ENCODE peak calls at places on chromosomes 4 and X, in five cellular contexts. One of them, this sample, is unnamed.
A peak's percentile ranks its signal among the peaks of the same experiment; 100 is the strongest.

GRCh38 chr4:122963222-122963621 is 40.8 kb upstream of the NUDT6 start:
- DNase-seq in HCT116: no peak
- DNase-seq in suprapubic skin: no peak
- DNase-seq in breast epithelium: no peak
- DNase-seq in stomach: no peak
- DNase-seq in this sample: no peak

GRCh38 chr4:118931791-118932190 is 43.1 kb downstream of the SYNPO2 start:
- DNase-seq in HCT116: no peak
- DNase-seq in suprapubic skin: no peak
- DNase-seq in breast epithelium: no peak
- DNase-seq in stomach: no peak
- DNase-seq in this sample: no peak

GRCh38 chrX:14065800-14066199 is 36.1 kb upstream of the GEMIN8 start:
- DNase-seq in HCT116: no peak
- DNase-seq in suprapubic skin: no peak
- DNase-seq in breast epithelium: no peak
- DNase-seq in stomach: no peak
- DNase-seq in this sample: no peak

GRCh38 chr4:105715692-105716278 is 7.2 kb downstream of the GSTCD start:
- DNase-seq in HCT116: peak; percentile 13
- DNase-seq in suprapubic skin: no peak
- DNase-seq in breast epithelium: no peak
- DNase-seq in stomach: no peak
- DNase-seq in this sample: no peak

GRCh38 chrX:72146527-72146926 is 14.8 kb upstream of the RTL5 start:
- DNase-seq in HCT116: no peak
- DNase-seq in suprapubic skin: no peak
- DNase-seq in breast epithelium: no peak
- DNase-seq in stomach: no peak
- DNase-seq in this sample: no peak

GRCh38 chr4:70251945-70252277 is 9.5 kb downstream of the CSN3 start:
- DNase-seq in HCT116: no peak
- DNase-seq in suprapubic skin: no peak
- DNase-seq in breast epithelium: no peak
- DNase-seq in stomach: no peak
- DNase-seq in this sample: no peak

GRCh38 chr4:138090145-138090917 is 151.8 kb downstream of the SLC7A11 start:
- DNase-seq in HCT116: peak; percentile 76
- DNase-seq in suprapubic skin: no peak
- DNase-seq in breast epithelium: no peak
- DNase-seq in stomach: peak; percentile 50
- DNase-seq in this sample: no peak

GRCh38 chrX:8849945-8850344 is 48.8 kb upstream of the FAM9A start:
- DNase-seq in HCT116: no peak
- DNase-seq in suprapubic skin: no peak
- DNase-seq in breast epithelium: no peak
- DNase-seq in stomach: no peak
- DNase-seq in this sample: no peak

GRCh38 chr4:181319629-181320028 is 923.6 kb upstream of the TENM3 start:
- DNase-seq in HCT116: no peak
- DNase-seq in suprapubic skin: no peak
- DNase-seq in breast epithelium: no peak
- DNase-seq in stomach: no peak
- DNase-seq in this sample: no peak

GRCh38 chr4:190017357-190018200 is 9.5 kb downstream of the FRG2 start:
- DNase-seq in HCT116: no peak
- DNase-seq in suprapubic skin: no peak
- DNase-seq in breast epithelium: no peak
- DNase-seq in stomach: no peak
- DNase-seq in this sample: peak; percentile 47

GRCh38 chr4:26999689-27000088 is 139.0 kb downstream of the STIM2 start:
- DNase-seq in HCT116: no peak
- DNase-seq in suprapubic skin: no peak
- DNase-seq in breast epithelium: no peak
- DNase-seq in stomach: no peak
- DNase-seq in this sample: no peak

GRCh38 chr4:574346-575161 is 1.5 kb downstream of the TMEM271 start:
- DNase-seq in HCT116: no peak
- DNase-seq in suprapubic skin: no peak
- DNase-seq in breast epithelium: no peak
- DNase-seq in stomach: no peak
- DNase-seq in this sample: peak; percentile 58

GRCh38 chr4:73257995-73258667 is 467 bp downstream of the ANKRD17 start:
- DNase-seq in HCT116: no peak
- DNase-seq in suprapubic skin: no peak
- DNase-seq in breast epithelium: no peak
- DNase-seq in stomach: no peak
- DNase-seq in this sample: no peak

GRCh38 chr4:139266583-139267257 is 13.3 kb downstream of the MGARP start:
- DNase-seq in HCT116: no peak
- DNase-seq in suprapubic skin: no peak
- DNase-seq in breast epithelium: no peak
- DNase-seq in stomach: peak; percentile 71
- DNase-seq in this sample: peak; percentile 91

GRCh38 chr4:88283661-88284377 is 542 bp downstream of the PPM1K start:
- DNase-seq in HCT116: peak; percentile 12
- DNase-seq in suprapubic skin: peak; percentile 86
- DNase-seq in breast epithelium: peak; percentile 54
- DNase-seq in stomach: peak; percentile 56
- DNase-seq in this sample: peak; percentile 94

GRCh38 chr4:102625232-102625930 is 124.2 kb downstream of the NFKB1 start:
- DNase-seq in HCT116: no peak
- DNase-seq in suprapubic skin: no peak
- DNase-seq in breast epithelium: no peak
- DNase-seq in stomach: peak; percentile 54
- DNase-seq in this sample: peak; percentile 84

GRCh38 chrX:128106630-128107029 is 54.4 kb upstream of the ACTRT1 start:
- DNase-seq in HCT116: no peak
- DNase-seq in suprapubic skin: no peak
- DNase-seq in breast epithelium: no peak
- DNase-seq in stomach: no peak
- DNase-seq in this sample: no peak

GRCh38 chr4:61445374-61446063 is 245.4 kb downstream of the ADGRL3 start:
- DNase-seq in HCT116: no peak
- DNase-seq in suprapubic skin: no peak
- DNase-seq in breast epithelium: no peak
- DNase-seq in stomach: no peak
- DNase-seq in this sample: no peak

GRCh38 chr4:19831644-19832285 is 419.9 kb upstream of the SLIT2 start:
- DNase-seq in HCT116: no peak
- DNase-seq in suprapubic skin: no peak
- DNase-seq in breast epithelium: no peak
- DNase-seq in stomach: no peak
- DNase-seq in this sample: no peak
- H3K4me1 ChIP-seq in HCT116: no peaks in the 10 kb centered on the region
- H3K4me1 ChIP-seq in suprapubic skin: no peaks in the 10 kb centered on the region
- H3K4me1 ChIP-seq in breast epithelium: no peaks in the 10 kb centered on the region
- H3K4me1 ChIP-seq in stomach: no peaks in the 10 kb centered on the region
- H3K4me1 ChIP-seq in this sample: no peaks in the 10 kb centered on the region

DNA sequence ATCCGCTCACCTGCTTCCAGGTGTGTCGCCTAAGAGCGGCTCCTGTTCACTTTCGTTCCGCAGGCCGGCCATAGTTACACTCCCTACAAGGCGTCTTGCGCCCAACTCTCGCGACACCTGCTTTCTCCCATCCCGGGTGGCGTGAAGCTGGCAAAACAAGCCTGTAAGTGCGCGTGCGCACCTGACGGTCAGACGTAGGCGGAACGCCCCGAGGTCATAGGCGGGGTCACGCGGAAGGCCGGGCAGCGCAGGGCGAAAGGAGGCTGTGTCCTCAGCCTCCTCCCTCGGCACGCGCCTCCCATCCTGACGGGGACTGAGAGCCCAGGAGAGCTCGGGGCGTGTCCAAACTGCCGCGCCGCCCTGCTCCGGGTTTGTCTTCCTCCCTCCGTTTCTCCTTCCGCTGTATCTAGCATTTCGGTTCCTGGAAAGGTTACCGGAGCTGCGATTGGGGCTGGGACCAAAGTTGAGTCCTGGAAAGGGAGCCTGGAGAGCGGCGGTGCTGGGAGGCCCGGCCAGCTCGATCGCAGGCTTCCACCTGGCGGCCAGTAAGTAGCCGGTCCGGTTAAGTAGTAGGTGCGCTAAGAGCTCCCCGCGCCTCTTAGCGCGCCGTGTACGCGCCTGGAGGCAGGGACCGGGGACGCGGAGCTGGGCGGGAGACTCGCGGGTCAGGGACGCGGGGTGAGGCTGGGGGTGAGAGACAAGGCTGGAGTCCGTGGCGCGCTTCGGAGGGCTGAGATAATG is at the start of the genes ABHD18 and MFSD8:
- DNase-seq in HCT116: peak; percentile 99
- DNase-seq in suprapubic skin: peak; percentile 99
- DNase-seq in breast epithelium: peak; percentile 99
- DNase-seq in stomach: peak; percentile 100
- DNase-seq in this sample: peak; percentile 100
- TF ChIP-seq POLR2A in HCT116: peak; percentile 87
- TF ChIP-seq POLR2A in suprapubic skin: no peak
- TF ChIP-seq POLR2A in breast epithelium: peak; percentile 43
- TF ChIP-seq POLR2A in stomach: no peak
- TF ChIP-seq POLR2A in this sample: peak; percentile 16

GRCh38 chrX:118495958-118496762 is 545 bp downstream of the DOCK11 start:
- DNase-seq in HCT116: no peak
- DNase-seq in suprapubic skin: no peak
- DNase-seq in breast epithelium: peak; percentile 48
- DNase-seq in stomach: peak; percentile 63
- DNase-seq in this sample: peak; percentile 95
- H3K4me1 ChIP-seq in HCT116: peaks cover 9% of the 10 kb centered on the region
- H3K4me1 ChIP-seq in suprapubic skin: no peaks in the 10 kb centered on the region
- H3K4me1 ChIP-seq in breast epithelium: no peaks in the 10 kb centered on the region
- H3K4me1 ChIP-seq in stomach: no peaks in the 10 kb centered on the region
- H3K4me1 ChIP-seq in this sample: peaks cover 26% of the 10 kb centered on the region

DNA sequence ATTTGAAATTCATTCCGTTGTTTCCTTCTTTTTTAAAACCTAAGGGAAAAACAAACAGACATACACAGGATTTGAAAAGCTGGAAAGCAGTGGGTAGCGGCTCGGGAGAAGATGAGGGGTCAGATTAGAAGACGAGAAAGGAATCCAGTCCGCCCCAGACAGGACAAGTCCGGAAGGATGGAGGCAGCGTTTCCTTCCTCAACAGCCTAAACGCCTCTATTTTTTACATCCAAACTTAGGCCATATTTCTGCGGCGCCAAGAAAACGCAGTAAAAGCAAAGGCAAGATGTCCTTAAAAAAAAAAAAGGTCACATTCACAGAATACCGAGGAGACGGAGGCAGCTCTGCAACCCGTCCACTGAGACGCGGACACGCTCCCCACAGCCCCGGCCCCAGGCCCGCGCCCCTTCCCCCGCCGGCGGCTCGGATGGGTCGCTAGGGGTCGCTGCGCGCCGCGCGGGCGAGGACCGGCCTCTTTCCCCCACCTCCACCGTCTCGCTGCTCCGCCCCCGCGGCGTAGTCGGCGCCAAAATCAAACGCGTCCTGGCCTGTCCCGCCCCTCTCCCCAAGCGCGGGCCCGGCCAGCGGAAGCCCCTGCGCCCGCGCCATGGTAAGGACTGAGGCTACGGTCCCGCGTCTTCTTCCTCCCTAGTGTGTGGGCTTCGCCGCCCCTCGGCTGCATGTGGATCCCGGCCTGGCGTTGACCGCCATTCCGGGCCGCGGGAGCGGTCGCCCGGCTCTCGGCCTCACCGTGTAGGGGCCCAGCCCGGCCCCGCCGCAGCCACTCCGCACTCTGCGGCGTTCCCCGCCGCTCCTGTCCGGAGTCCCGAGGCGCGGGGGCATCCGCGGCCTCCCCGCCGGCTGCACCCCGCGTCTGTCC is at the start of gene MND1:
- DNase-seq in HCT116: peak; percentile 68
- DNase-seq in suprapubic skin: peak; percentile 90
- DNase-seq in breast epithelium: peak; percentile 81
- DNase-seq in stomach: peak; percentile 79
- DNase-seq in this sample: peak; percentile 96
- TF ChIP-seq POLR2A in HCT116: peak; percentile 1
- TF ChIP-seq POLR2A in suprapubic skin: no peak
- TF ChIP-seq POLR2A in breast epithelium: no peak
- TF ChIP-seq POLR2A in stomach: no peak
- TF ChIP-seq POLR2A in this sample: no peak

GRCh38 chr4:40300371-40301162 is 34.6 kb upstream of the CHRNA9 start:
- DNase-seq in HCT116: no peak
- DNase-seq in suprapubic skin: no peak
- DNase-seq in breast epithelium: no peak
- DNase-seq in stomach: no peak
- DNase-seq in this sample: no peak

GRCh38 chr4:40299126-40299525 is 36.0 kb upstream of the CHRNA9 start:
- DNase-seq in HCT116: no peak
- DNase-seq in suprapubic skin: no peak
- DNase-seq in breast epithelium: no peak
- DNase-seq in stomach: no peak
- DNase-seq in this sample: no peak

GRCh38 chr4:40299704-40300336 is 35.3 kb upstream of the CHRNA9 start:
- DNase-seq in HCT116: no peak
- DNase-seq in suprapubic skin: no peak
- DNase-seq in breast epithelium: no peak
- DNase-seq in stomach: peak; percentile 52
- DNase-seq in this sample: no peak

GRCh38 chr4:40303751-40304150 is 31.4 kb upstream of the CHRNA9 start:
- DNase-seq in HCT116: no peak
- DNase-seq in suprapubic skin: no peak
- DNase-seq in breast epithelium: no peak
- DNase-seq in stomach: no peak
- DNase-seq in this sample: no peak

GRCh38 chr4:40301592-40301991 is 33.5 kb upstream of the CHRNA9 start:
- DNase-seq in HCT116: no peak
- DNase-seq in suprapubic skin: no peak
- DNase-seq in breast epithelium: no peak
- DNase-seq in stomach: no peak
- DNase-seq in this sample: peak; percentile 90
- H3K4me1 ChIP-seq in HCT116: no peaks in the 10 kb centered on the region
- H3K4me1 ChIP-seq in suprapubic skin: no peaks in the 10 kb centered on the region
- H3K4me1 ChIP-seq in breast epithelium: no peaks in the 10 kb centered on the region
- H3K4me1 ChIP-seq in stomach: no peaks in the 10 kb centered on the region
- H3K4me1 ChIP-seq in this sample: peaks cover 74% of the 10 kb centered on the region

DNA sequence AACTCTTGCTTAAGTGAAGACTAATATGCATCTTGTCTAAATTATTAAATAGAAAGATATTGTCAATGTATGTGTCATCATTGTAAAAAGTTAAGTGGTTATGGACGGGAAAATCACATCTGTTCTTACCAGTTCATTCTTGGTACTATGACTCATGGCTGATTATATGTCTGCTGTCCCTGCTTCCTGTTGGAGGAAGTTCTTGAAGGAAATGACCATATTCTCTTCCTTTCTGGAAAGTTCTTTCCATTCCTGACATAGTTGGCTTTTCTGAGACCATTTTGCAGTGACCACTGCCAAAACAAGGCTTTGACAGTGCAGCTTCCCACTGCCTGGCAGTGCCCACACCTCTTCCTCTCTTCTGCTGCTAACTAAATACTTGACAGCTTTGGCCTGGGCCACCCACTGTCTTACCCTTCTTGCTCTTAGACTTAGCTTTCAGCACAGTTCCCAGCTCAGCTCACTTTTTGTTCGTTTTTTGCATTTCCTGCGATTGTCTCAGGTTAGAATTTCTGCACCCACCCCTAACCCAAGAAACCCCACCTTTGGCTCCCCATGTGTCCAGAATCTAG is 13.2 kb upstream of the CLDN24 start:
- DNase-seq in HCT116: peak; percentile 68
- DNase-seq in suprapubic skin: peak; percentile 67
- DNase-seq in breast epithelium: no peak
- DNase-seq in stomach: peak; percentile 23
- DNase-seq in this sample: no peak
- TF ChIP-seq POLR2A in HCT116: no peak
- TF ChIP-seq POLR2A in suprapubic skin: no peak
- TF ChIP-seq POLR2A in breast epithelium: no peak
- TF ChIP-seq POLR2A in stomach: no peak
- TF ChIP-seq POLR2A in this sample: no peak

This sample was measured in spleen.